ENCODE peak calls at places on chromosomes 1 and 21, in four cellular contexts. U is colonic mucosa, Y is left ventricle myocardium inferior, T is cardiac muscle cell. V is an unnamed sample.

GRCh38 chr1:109116286-109116685 is 2.4 kb downstream of the ELAPOR1 start:
- DNase-seq in U (peak), Y (no peak), T (no peak), V (no peak)

GRCh38 chr1:19976317-19977003 is 3.0 kb downstream of the PLA2G2A start:
- DNase-seq in U (no peak), Y (no peak), T (no peak), V (no peak)

GRCh38 chr1:59973719-59974118 is 47.1 kb upstream of the CYP2J2 start:
- DNase-seq in U (no peak), Y (no peak), T (no peak), V (no peak)

GRCh38 chr1:12001249-12001917 is 17.9 kb upstream of the MIIP start:
- DNase-seq in U (no peak), Y (no peak), T (peak), V (no peak)

GRCh38 chr1:244874974-244875579 is 10.7 kb upstream of the HNRNPU start:
- DNase-seq in U (no peak), Y (no peak), T (no peak), V (no peak)

GRCh38 chr1:12640237-12640957 is 3.5 kb upstream of the AADACL4 start:
- DNase-seq in U (no peak), Y (no peak), T (no peak), V (no peak)

GRCh38 chr1:32980080-32980479 is 15.5 kb upstream of the RNF19B start:
- DNase-seq in U (no peak), Y (no peak), T (no peak), V (no peak)

GRCh38 chr1:46807046-46807972 is 8.5 kb downstream of the CYP4B1 start:
- DNase-seq in U (no peak), Y (no peak), T (no peak), V (no peak)

GRCh38 chr1:238960071-238960470 is 426.3 kb upstream of the CHRM3 start:
- DNase-seq in U (no peak), Y (no peak), T (peak), V (no peak)

GRCh38 chr1:161792740-161793139 is 26.6 kb downstream of the ATF6 start:
- DNase-seq in U (no peak), Y (no peak), T (peak), V (peak)

GRCh38 chr1:228408869-228409805 is 2.5 kb upstream of the TRIM11 start:
- DNase-seq in U (no peak), Y (no peak), T (no peak), V (no peak)

GRCh38 chr1:201759194-201759814 is 69.7 kb upstream of the IPO9 start:
- DNase-seq in U (no peak), Y (no peak), T (peak), V (no peak)

GRCh38 chr21:41923641-41924342 is 30.0 kb downstream of the C2CD2 start:
- DNase-seq in U (no peak), Y (peak), T (peak), V (no peak)

GRCh38 chr1:227549892-227550291 is 13.5 kb upstream of the ZNF678 start:
- DNase-seq in U (peak), Y (no peak), T (no peak), V (no peak)

GRCh38 chr1:183273300-183273699 is 87.2 kb downstream of the LAMC2 start:
- DNase-seq in U (no peak), Y (no peak), T (no peak), V (no peak)

GRCh38 chr1:154422521-154422920 is 17.4 kb downstream of the IL6R start:
- DNase-seq in U (no peak), Y (no peak), T (no peak), V (no peak)
- H3K27ac ChIP-seq in U (no peak), Y (peak), T (no peak), V (peak)

GRCh38 chr1:99659755-99660210 is 13.9 kb downstream of the PALMD start:
- DNase-seq in U (no peak), Y (no peak), T (peak), V (no peak)

GRCh38 chr1:99656701-99657100 is 10.8 kb downstream of the PALMD start:
- DNase-seq in U (no peak), Y (no peak), T (no peak), V (no peak)

GRCh38 chr1:99660496-99660895 is 14.6 kb downstream of the PALMD start:
- DNase-seq in U (no peak), Y (no peak), T (no peak), V (no peak)

GRCh38 chr1:99658031-99658290 is 12.0 kb downstream of the PALMD start:
- DNase-seq in U (no peak), Y (no peak), T (no peak), V (no peak)

DNA sequence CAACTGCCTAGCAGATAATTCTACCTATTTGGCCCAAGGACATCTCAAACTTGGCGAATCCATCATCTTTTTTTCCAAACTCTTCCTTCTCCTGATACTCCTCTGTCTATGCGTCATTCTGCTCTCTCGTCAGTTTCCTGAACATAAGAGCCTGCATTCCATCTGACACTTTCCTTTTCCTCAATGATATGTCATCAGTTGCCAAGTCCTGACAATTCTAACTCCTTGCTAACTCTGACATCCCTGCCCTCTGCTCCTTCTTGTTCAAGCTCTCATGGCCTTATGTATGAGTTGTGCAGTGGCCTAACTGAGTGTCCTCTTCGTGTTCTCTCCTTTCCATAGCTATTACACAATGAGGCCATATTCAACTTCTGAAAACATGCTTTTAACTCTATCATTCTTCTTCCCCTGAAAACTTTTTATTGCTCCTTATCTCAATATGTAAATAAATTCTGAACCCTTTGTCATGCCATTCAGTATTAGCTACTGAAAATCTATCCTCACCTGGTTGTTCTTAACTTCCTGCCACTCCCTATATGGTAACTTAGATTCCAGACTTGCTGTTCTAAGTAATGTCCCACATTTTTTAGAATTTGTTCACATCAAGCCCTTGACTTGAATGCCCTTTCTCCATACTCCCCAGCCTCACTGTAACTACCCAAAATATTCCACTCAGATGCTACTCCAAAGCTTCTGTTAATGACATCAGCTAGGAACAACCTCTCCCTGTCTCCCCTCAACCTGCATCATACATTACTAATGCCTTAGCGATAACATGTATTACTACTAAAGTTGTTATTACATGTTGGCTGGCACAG is 11.5 kb downstream of the PALMD start:
- DNase-seq in U (no peak), Y (no peak), T (peak), V (no peak)
- H3K27ac ChIP-seq in U (no peak), Y (peak), T (no peak), V (no peak)

GRCh38 chr1:207793327-207793726 is 41.5 kb downstream of the CD46 start:
- DNase-seq in U (no peak), Y (no peak), T (no peak), V (no peak)

GRCh38 chr1:207789386-207789785 is 37.5 kb downstream of the CD46 start:
- DNase-seq in U (no peak), Y (no peak), T (no peak), V (no peak)

GRCh38 chr1:207787776-207788175 is 35.9 kb downstream of the CD46 start:
- DNase-seq in U (no peak), Y (no peak), T (no peak), V (no peak)

GRCh38 chr1:207791290-207791689 is 39.4 kb downstream of the CD46 start:
- DNase-seq in U (no peak), Y (no peak), T (no peak), V (no peak)

DNA sequence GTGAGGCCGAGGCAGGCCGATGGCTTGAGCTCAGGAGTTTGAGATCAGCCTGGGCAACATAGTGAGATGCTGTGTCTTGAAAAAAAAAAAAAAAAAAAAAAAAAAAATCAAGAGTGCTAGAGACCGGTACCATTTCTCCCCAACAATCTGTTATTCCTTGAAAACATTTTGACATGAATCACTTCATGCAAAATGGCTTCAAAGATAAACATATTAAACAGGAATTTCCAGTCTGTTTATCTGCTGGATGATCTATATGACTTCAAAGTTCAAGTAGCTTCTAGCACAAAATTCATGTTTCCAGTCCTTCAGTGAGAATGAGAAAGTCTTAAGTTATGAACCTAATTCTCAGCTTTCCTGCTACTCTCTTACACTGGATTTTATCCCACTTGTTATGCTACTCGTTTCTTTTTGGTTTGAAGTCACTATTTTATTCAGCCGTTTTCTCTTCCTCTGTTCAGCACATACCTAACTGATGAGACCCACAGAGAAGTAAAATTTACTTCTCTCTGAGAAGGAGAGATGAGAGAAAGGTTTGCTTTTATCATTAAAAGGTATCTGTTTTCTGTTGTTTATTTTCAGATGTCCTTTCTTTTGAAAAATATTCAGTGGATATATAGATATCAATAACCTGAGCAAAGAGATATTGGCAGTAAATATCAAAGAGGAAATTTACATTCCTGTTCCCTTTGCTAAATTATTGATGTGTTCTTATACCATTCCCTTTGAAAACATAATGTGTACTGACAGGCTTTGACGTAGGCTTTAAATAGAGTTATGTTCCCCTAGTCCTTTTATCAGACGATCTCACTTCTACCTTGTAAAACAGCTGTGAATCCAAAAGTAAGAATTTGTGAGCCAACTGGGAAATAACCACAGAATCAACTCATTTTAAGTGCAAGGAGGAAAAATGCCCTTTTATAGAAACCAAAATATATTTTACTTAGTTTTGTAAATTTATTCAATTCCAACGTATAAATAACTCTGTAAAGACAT is 38.2 kb downstream of the CD46 start:
- DNase-seq in U (no peak), Y (no peak), T (no peak), V (no peak)
- H3K27ac ChIP-seq in U (no peak), Y (no peak), T (peak), V (no peak)

GRCh38 chr1:26831546-26832248 is 5.2 kb downstream of the ZDHHC18 start:
- DNase-seq in U (no peak), Y (no peak), T (peak), V (peak)
- H3K27ac ChIP-seq in U (no peak), Y (no peak), T (no peak), V (no peak)

DNA sequence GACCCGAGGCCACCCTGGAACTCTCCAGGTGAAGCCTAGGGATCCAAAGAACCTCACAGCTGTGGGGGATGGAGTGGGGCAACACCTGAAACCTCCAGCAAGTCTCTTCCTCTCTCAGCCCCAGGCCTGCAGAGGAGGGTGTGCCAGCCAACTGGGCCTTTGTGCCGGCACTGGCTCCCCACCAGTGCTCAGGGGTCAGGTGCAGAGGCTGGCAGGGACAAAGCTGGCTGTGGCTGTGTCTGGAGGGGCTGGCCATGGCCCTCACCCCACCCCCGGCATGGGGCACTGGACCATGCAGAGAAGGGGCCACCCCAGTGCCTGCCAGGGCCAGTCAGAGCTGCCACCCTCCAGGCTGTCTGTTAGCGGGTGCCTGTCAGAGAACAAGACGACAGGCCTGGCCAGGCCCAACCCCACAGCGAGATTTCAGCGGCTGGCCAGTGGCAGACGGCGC is 3.9 kb downstream of the COL18A1 start:
- DNase-seq in U (no peak), Y (peak), T (no peak), V (no peak)
- H3K27ac ChIP-seq in U (no peak), Y (peak), T (peak), V (no peak)

DNA sequence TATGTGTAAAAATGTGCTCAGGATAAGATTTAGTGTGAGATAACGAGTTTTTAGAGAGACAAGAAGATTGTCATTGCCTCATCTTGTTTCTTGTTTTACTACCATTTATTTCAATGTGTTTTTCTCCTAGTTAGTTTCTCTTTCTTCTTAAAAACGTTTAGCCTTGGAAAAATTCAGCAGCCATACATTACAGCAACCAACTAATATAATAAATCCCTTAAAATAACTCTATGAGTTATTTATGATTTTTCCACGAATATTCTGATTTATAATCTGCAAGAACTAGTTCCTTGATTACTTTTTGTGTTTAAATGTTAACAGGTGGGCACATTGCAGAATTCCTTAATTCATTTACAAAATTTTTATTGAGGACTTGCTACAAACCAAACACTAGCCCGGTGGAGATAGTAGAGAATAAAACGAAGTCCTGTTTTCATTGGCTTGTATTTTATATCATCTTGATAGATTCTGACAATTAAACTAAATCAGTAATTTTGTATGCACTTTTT is 118.9 kb downstream of the OSBPL9 start:
- DNase-seq in U (no peak), Y (no peak), T (no peak), V (no peak)
- H3K27ac ChIP-seq in U (no peak), Y (peak), T (peak), V (no peak)

GRCh38 chr1:192592493-192592892 is 16.9 kb downstream of the RGS1 start:
- DNase-seq in U (no peak), Y (no peak), T (no peak), V (no peak)

GRCh38 chr1:192595299-192595698 is 19.7 kb downstream of the RGS1 start:
- DNase-seq in U (no peak), Y (no peak), T (no peak), V (no peak)

GRCh38 chr1:192589813-192590212 is 14.2 kb downstream of the RGS1 start:
- DNase-seq in U (no peak), Y (no peak), T (peak), V (no peak)

GRCh38 chr1:192588546-192588945 is 13.0 kb downstream of the RGS1 start:
- DNase-seq in U (no peak), Y (no peak), T (peak), V (no peak)

DNA sequence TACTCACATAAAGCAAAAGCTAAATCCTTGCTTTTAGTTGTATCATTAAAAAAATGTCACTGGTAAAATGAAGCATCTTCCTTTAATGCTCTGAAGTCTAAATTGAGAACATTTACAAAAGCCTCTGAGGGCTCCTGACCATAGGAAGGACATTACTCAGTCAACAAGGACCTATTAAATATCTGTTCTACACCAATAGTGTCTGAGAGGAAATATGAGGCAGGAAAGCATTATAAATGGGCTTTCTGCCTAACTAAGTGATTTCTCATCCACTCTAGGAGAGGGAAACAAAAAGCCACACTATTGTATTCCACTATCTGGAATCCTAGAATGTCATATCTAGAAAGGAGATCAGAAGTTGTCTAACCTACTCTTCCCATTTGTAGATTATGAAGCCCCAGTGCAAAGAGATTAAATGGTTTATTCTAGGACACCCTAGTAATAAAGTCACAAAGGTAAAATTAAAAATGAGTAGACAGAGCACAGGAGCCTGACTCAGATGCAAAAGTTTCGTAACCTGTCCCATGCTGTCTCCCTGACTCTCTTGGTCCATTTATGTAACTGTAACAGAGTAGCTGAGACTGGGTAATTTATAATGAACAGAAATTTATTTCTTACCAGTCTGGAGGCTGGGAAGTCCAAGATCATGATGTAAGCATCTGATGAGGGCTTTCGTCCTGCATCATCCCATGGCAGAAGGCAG is 17.6 kb downstream of the RGS1 start:
- DNase-seq in U (no peak), Y (no peak), T (no peak), V (no peak)
- H3K27ac ChIP-seq in U (no peak), Y (no peak), T (no peak), V (no peak)

GRCh38 chr21:45365186-45365607 is 39.8 kb upstream of the COL18A1 start:
- DNase-seq in U (no peak), Y (no peak), T (no peak), V (no peak)

GRCh38 chr21:45365608-45366241 is 39.2 kb upstream of the COL18A1 start:
- DNase-seq in U (no peak), Y (no peak), T (peak), V (peak)

GRCh38 chr21:45366931-45367401 is 38.0 kb upstream of the COL18A1 start:
- DNase-seq in U (peak), Y (peak), T (peak), V (peak)

GRCh38 chr21:45366476-45366875 is 38.5 kb upstream of the COL18A1 start:
- DNase-seq in U (no peak), Y (no peak), T (no peak), V (no peak)

DNA sequence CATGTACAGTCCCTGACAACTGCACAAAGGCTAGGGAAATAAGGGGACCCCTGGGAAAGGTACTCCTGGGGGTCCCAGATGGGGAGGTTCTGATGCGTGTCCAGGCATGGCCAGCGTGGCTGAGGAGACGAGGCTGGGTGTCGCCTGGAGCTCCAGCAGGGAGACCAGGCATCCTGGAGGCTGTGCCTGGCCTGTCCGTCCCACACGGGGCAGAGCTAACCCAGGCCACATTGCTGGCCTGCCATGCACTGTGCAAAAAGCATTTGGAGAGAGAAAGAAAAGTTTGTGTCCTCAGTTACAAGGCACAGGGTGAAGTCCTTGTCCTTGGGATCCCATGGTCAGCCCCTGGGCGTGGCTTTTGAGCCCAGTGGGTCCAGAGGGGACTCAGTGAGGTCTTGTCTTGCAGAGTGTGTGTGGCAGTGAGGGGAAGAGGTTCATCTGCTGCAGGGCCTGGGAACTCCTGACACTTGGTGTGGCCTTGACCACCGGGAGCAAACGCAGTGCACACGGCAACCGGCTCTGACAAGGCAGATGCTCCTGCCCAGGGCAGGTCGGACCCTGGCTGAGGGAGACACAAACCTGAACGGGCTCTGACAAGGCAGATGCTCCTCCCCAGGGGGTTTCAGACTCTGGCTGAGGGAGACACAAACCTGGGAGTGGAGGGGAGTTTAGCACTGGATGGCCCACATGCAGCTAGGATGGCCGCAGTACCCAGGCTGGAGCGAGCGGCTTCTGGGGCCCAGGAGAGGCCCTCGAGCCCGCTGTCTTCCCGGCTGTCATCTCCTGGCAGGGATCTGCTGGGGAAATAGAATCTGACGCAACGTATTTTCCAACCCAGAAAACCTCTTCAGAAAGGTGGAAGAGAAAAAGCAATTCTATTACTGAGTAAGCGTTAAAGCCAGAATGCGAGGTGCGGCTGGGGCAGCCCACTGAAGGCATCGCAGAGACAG is 37.3 kb upstream of the COL18A1 start:
- DNase-seq in U (no peak), Y (no peak), T (no peak), V (no peak)
- H3K27ac ChIP-seq in U (peak), Y (peak), T (no peak), V (peak)

V was measured in SJSA1.